ENCODE peak calls at places on chromosomes 1 and 21, in eight cellular contexts. J is stimulated activated CD8-positive, alpha-beta memory T cell treated with anti-CD3 and anti-CD28 coated beads, Interleukin-2, amount 100 ng/mL, for 1 hour; D is fibroblast of lung; F is SK-MEL-5; U is naive thymus-derived CD8-positive, alpha-beta T cell; A is stimulated activated CD4-positive, alpha-beta T cell treated with anti-CD3 and anti-CD28 coated beads, Interleukin-1b, Interleukin-23, amount 100 ng/mL, for 24 hours; C is transverse colon; O is stimulated activated naive CD8-positive, alpha-beta T cell treated with anti-CD3 and anti-CD28 coated beads, Interleukin-15, amount 100 ng/mL, for 72 hours. Y is an unnamed sample.

GRCh38 chr1:27367160-27367650 is 444 bp upstream of the MAP3K6 start:
- DNase-seq in O (no peak), A (no peak), U (no peak), C (no peak), D (no peak), F (no peak), J (no peak), Y (no peak)

GRCh38 chr1:43066578-43066977 is 105.5 kb downstream of the EBNA1BP2 start:
- DNase-seq in O (no peak), C (no peak), F (no peak), J (no peak), U (no peak), D (no peak), A (no peak), Y (no peak)

GRCh38 chr1:119549719-119550141 is 42.7 kb downstream of the HSD3B1 start:
- DNase-seq in A (no peak), F (peak; percentile 91), U (no peak), D (peak; percentile 58), J (no peak), C (peak; percentile 32), O (peak; percentile 10), Y (no peak)

GRCh38 chr1:246145900-246146299 is 361.2 kb downstream of the SMYD3 start:
- DNase-seq in D (no peak), U (no peak), F (no peak), J (no peak), A (no peak), O (no peak), C (no peak), Y (no peak)

GRCh38 chr1:43659785-43660184 is 9.8 kb downstream of the KDM4A start:
- DNase-seq in O (no peak), C (no peak), F (no peak), J (no peak), A (no peak), D (no peak), U (no peak), Y (no peak)

GRCh38 chr1:36085126-36085525 is 1.2 kb downstream of the TEKT2 start:
- DNase-seq in J (no peak), C (no peak), D (no peak), O (no peak), F (no peak), A (no peak), U (no peak), Y (no peak)

GRCh38 chr1:44250113-44250781 is 37.0 kb downstream of the DMAP1 start:
- DNase-seq in A (no peak), J (no peak), F (no peak), D (no peak), C (no peak), O (no peak), U (no peak), Y (no peak)

GRCh38 chr1:47031059-47031458 is 7.6 kb downstream of the CYP4X1 start:
- DNase-seq in O (no peak), A (no peak), C (no peak), D (peak; percentile 21), J (no peak), U (no peak), F (peak; percentile 75), Y (no peak)

GRCh38 chr1:198068280-198068679 is 88.5 kb upstream of the NEK7 start:
- DNase-seq in J (no peak), D (no peak), A (no peak), F (no peak), C (no peak), U (no peak), O (no peak), Y (no peak)

GRCh38 chr1:36367067-36367466 is 18.7 kb downstream of the STK40 start:
- DNase-seq in D (no peak), U (peak; percentile 63), O (no peak), F (no peak), J (no peak), A (no peak), C (no peak), Y (no peak)

GRCh38 chr1:18513995-18514394 is 33.3 kb downstream of the KLHDC7A start:
- DNase-seq in A (no peak), J (no peak), C (no peak), O (no peak), F (no peak), D (no peak), U (no peak), Y (no peak)

GRCh38 chr1:222042120-222042519 is 300.2 kb upstream of the DUSP10 start:
- DNase-seq in O (no peak), A (no peak), D (peak; percentile 76), U (no peak), J (no peak), F (no peak), C (no peak), Y (no peak)

GRCh38 chr1:42368096-42368795 is 12.3 kb upstream of the RIMKLA start:
- DNase-seq in F (no peak), A (no peak), D (no peak), O (no peak), J (no peak), U (no peak), C (no peak), Y (no peak)

GRCh38 chr1:115746021-115746690 is 22.4 kb downstream of the CASQ2 start:
- DNase-seq in U (no peak), O (no peak), C (no peak), D (peak; percentile 41), A (no peak), J (no peak), F (no peak), Y (no peak)

GRCh38 chr1:50422675-50422945 is 633 bp downstream of the DMRTA2 start:
- DNase-seq in C (no peak), O (no peak), U (no peak), D (no peak), J (no peak), A (no peak), F (no peak), Y (no peak)

GRCh38 chr1:110200666-110201065 is 9.4 kb upstream of the KCNC4 start:
- DNase-seq in J (no peak), C (no peak), D (peak; percentile 39), U (no peak), O (no peak), F (no peak), A (no peak), Y (no peak)

GRCh38 chr21:26752849-26753248 is 92.4 kb downstream of the ADAMTS1 start:
- DNase-seq in O (no peak), C (no peak), J (no peak), U (no peak), D (no peak), A (no peak), F (no peak), Y (no peak)

GRCh38 chr1:171794085-171794484 is 12.6 kb downstream of the METTL13 start:
- DNase-seq in O (peak; percentile 39), C (no peak), A (peak; percentile 25), U (peak; percentile 18), J (peak; percentile 22), D (peak; percentile 71), F (no peak), Y (no peak)

GRCh38 chr1:29860681-29861080 is 624.4 kb downstream of the PTPRU start:
- DNase-seq in U (no peak), F (no peak), O (no peak), C (no peak), A (no peak), D (no peak), J (no peak), Y (no peak)

GRCh38 chr1:15559189-15559815 is 25.5 kb downstream of the AGMAT start:
- DNase-seq in D (no peak), J (no peak), C (peak; percentile 62), O (no peak), A (no peak), U (no peak), F (no peak), Y (no peak)

GRCh38 chr1:241957692-241958494 is at the start of gene BECN2:
- DNase-seq in U (no peak), C (no peak), J (no peak), A (no peak), D (no peak), F (no peak), O (no peak), Y (no peak)

GRCh38 chr1:46603858-46604549 is at the start of gene MKNK1:
- DNase-seq in C (peak; percentile 99), F (peak; percentile 93), U (peak; percentile 99), A (peak; percentile 98), D (peak; percentile 87), O (peak; percentile 96), J (peak; percentile 97), Y (peak; percentile 97)

GRCh38 chr21:44402323-44403105 is 49.1 kb downstream of the TRPM2 start:
- DNase-seq in C (no peak), J (no peak), A (no peak), D (no peak), O (no peak), U (no peak), F (no peak), Y (no peak)

GRCh38 chr1:23193391-23194118 is 23.7 kb downstream of the HTR1D start:
- DNase-seq in U (no peak), A (no peak), D (no peak), C (no peak), F (no peak), J (no peak), O (no peak), Y (no peak)

GRCh38 chr21:21612446-21612845 is 614.2 kb downstream of the NCAM2 start:
- DNase-seq in J (no peak), F (peak; percentile 36), U (no peak), A (no peak), C (no peak), D (peak; percentile 95), O (no peak), Y (no peak)

GRCh38 chr1:156785458-156785857 is 18.1 kb downstream of the PRCC start:
- DNase-seq in F (no peak), C (no peak), U (no peak), O (no peak), J (no peak), A (no peak), D (no peak), Y (no peak)

GRCh38 chr1:84941843-84942242 is 48.8 kb upstream of the LPAR3 start:
- DNase-seq in O (no peak), D (no peak), F (no peak), C (no peak), U (no peak), A (no peak), J (no peak), Y (no peak)

GRCh38 chr1:156668801-156669637 is 8.2 kb downstream of the NES start:
- DNase-seq in U (no peak), O (no peak), J (no peak), A (no peak), F (no peak), D (no peak), C (no peak), Y (no peak)

GRCh38 chr1:164726235-164726634 is 167.3 kb downstream of the PBX1 start:
- DNase-seq in J (no peak), C (no peak), U (no peak), O (no peak), D (peak; percentile 90), A (no peak), F (no peak), Y (no peak)

GRCh38 chr1:15788624-15789301 is 18.7 kb downstream of the UQCRHL start:
- DNase-seq in D (peak; percentile 77), A (no peak), F (no peak), O (no peak), J (no peak), C (no peak), U (no peak), Y (no peak)

GRCh38 chr1:179175011-179175934 is 54.2 kb downstream of the ABL2 start:
- DNase-seq in C (no peak), A (no peak), U (no peak), D (peak; percentile 87), J (no peak), F (peak; percentile 93), O (no peak), Y (no peak)

GRCh38 chr1:6111991-6112689 is 66.5 kb downstream of the KCNAB2 start:
- DNase-seq in C (no peak), O (no peak), A (no peak), J (no peak), F (no peak), D (no peak), U (no peak), Y (no peak)

GRCh38 chr1:208850441-208850840 is 606.3 kb upstream of the PLXNA2 start:
- DNase-seq in D (no peak), F (no peak), U (no peak), C (no peak), O (no peak), J (no peak), A (no peak), Y (no peak)

GRCh38 chr1:47659141-47659540 is 221.3 kb downstream of the FOXD2 start:
- DNase-seq in U (no peak), O (no peak), D (no peak), F (no peak), J (no peak), C (no peak), A (no peak), Y (no peak)

Y was measured in naive B cell.